ENCODE peak calls at places on chromosomes 5 and 9, in five cellular contexts. X, H, J, C and M are unnamed samples.

GRCh38 chr9:84669293-84670105 is at the start of gene NTRK2:
- ATAC-seq in X (peak), H (no peak), J (peak), C (peak), M (peak)

GRCh38 chr5:15020731-15021130 is 149.2 kb upstream of the ANKH start:
- ATAC-seq in X (no peak), H (no peak), J (no peak), C (no peak), M (peak)

GRCh38 chr5:1387876-1388275 is 43.0 kb upstream of the CLPTM1L start:
- ATAC-seq in X (no peak), H (no peak), J (no peak), C (no peak), M (no peak)

GRCh38 chr9:131116281-131117101 is 8.9 kb upstream of the NUP214 start:
- ATAC-seq in X (peak), H (no peak), J (peak), C (no peak), M (no peak)

GRCh38 chr5:105968961-105969360 is 1701.8 kb downstream of the EFNA5 start:
- ATAC-seq in X (no peak), H (no peak), J (no peak), C (no peak), M (no peak)

GRCh38 chr9:70127540-70128416 is 84.1 kb downstream of the MAMDC2 start:
- ATAC-seq in X (no peak), H (no peak), J (no peak), C (no peak), M (no peak)

GRCh38 chr5:399296-400281 is 43.4 kb upstream of the EXOC3 start:
- ATAC-seq in X (peak), H (peak), J (peak), C (peak), M (no peak)

GRCh38 chr9:126702501-126703329 is 89.0 kb downstream of the LMX1B start:
- ATAC-seq in X (no peak), H (no peak), J (no peak), C (no peak), M (peak)

GRCh38 chr5:32008746-32009145 is 165.4 kb downstream of the GOLPH3 start:
- ATAC-seq in X (no peak), H (no peak), J (no peak), C (no peak), M (no peak)

GRCh38 chr5:151388960-151389359 is 41.6 kb upstream of the SLC36A2 start:
- ATAC-seq in X (no peak), H (no peak), J (no peak), C (no peak), M (no peak)

GRCh38 chr5:67405101-67405364 is 208.4 kb upstream of the CD180 start:
- ATAC-seq in X (no peak), H (no peak), J (no peak), C (no peak), M (no peak)

GRCh38 chr9:7237473-7238243 is 479.9 kb downstream of the KDM4C start:
- ATAC-seq in X (no peak), H (no peak), J (no peak), C (no peak), M (no peak)

GRCh38 chr5:39543335-39543734 is 118.6 kb upstream of the DAB2 start:
- ATAC-seq in X (no peak), H (no peak), J (peak), C (peak), M (no peak)

GRCh38 chr9:93427655-93428379 is 23.7 kb upstream of the FAM120A start:
- ATAC-seq in X (no peak), H (no peak), J (no peak), C (no peak), M (no peak)